ENCODE peak calls at places on chromosomes 13 and 19, in five cellular contexts. B is body of pancreas, X is transverse colon, Y is IMR-90, F is ovary. M is an unnamed sample. For H3K4me1, the result is how much of the 10 kb centered on the place peaks cover.

GRCh38 chr13:82900453-82900852 is 981.8 kb downstream of the SLITRK1 start:
- DNase-seq in Y (no peak), B (no peak), F (no peak), X (no peak), M (no peak)

GRCh38 chr13:20182231-20182846 is 10.4 kb downstream of the GJB2 start:
- DNase-seq in Y (peak), X (no peak), B (peak), F (no peak), M (no peak)

GRCh38 chr13:80924596-80924995 is 583.7 kb upstream of the SPRY2 start:
- DNase-seq in F (no peak), X (no peak), B (no peak), Y (no peak), M (no peak)

GRCh38 chr19:38701455-38702063 is 42.7 kb downstream of the CAPN12 start:
- DNase-seq in F (no peak), X (peak), Y (peak), B (no peak), M (no peak)

GRCh38 chr19:10706990-10707389 is 5.8 kb downstream of the QTRT1 start:
- DNase-seq in X (no peak), F (no peak), Y (peak), B (no peak), M (no peak)

GRCh38 chr13:30114586-30115256 is 192.6 kb downstream of the KATNAL1 start:
- DNase-seq in Y (peak), X (peak), F (peak), B (peak), M (peak)

GRCh38 chr19:6452899-6453298 is 6.7 kb downstream of the SLC25A23 start:
- DNase-seq in B (no peak), X (no peak), F (no peak), Y (no peak), M (no peak)

GRCh38 chr19:33216198-33216830 is 9.3 kb downstream of the SLC7A10 start:
- DNase-seq in B (no peak), Y (no peak), X (no peak), F (no peak), M (no peak)

GRCh38 chr13:79108914-79109643 is 297.0 kb downstream of the RBM26 start:
- DNase-seq in Y (no peak), F (no peak), X (no peak), B (no peak), M (no peak)

GRCh38 chr13:33639640-33640080 is 178.3 kb upstream of the RFC3 start:
- DNase-seq in X (no peak), F (no peak), Y (no peak), B (no peak), M (no peak)

GRCh38 chr13:113141591-113141950 is 16.9 kb upstream of the PROZ start:
- DNase-seq in X (no peak), Y (no peak), B (no peak), F (no peak), M (no peak)

GRCh38 chr13:98761126-98761978 is 8.9 kb upstream of the SLC15A1 start:
- DNase-seq in X (no peak), Y (peak), B (no peak), F (no peak), M (no peak)

GRCh38 chr13:50396001-50396400 is 380.8 kb downstream of the KCNRG start:
- DNase-seq in B (no peak), X (no peak), F (no peak), Y (no peak), M (no peak)

GRCh38 chr19:27765912-27766725 is 1446.8 kb downstream of the UQCRFS1 start:
- DNase-seq in B (no peak), F (no peak), X (no peak), Y (no peak), M (no peak)

GRCh38 chr13:50593228-50593627 is 250.3 kb downstream of the DLEU7 start:
- DNase-seq in X (no peak), B (no peak), F (no peak), Y (no peak), M (no peak)

GRCh38 chr13:113116871-113117271 is 5.7 kb upstream of the F10 start:
- DNase-seq in X (no peak), Y (no peak), B (no peak), F (no peak), M (peak)

GRCh38 chr13:99028890-99029289 is 51.0 kb upstream of the DOCK9 start:
- DNase-seq in F (no peak), Y (no peak), B (no peak), X (no peak), M (no peak)

DNA sequence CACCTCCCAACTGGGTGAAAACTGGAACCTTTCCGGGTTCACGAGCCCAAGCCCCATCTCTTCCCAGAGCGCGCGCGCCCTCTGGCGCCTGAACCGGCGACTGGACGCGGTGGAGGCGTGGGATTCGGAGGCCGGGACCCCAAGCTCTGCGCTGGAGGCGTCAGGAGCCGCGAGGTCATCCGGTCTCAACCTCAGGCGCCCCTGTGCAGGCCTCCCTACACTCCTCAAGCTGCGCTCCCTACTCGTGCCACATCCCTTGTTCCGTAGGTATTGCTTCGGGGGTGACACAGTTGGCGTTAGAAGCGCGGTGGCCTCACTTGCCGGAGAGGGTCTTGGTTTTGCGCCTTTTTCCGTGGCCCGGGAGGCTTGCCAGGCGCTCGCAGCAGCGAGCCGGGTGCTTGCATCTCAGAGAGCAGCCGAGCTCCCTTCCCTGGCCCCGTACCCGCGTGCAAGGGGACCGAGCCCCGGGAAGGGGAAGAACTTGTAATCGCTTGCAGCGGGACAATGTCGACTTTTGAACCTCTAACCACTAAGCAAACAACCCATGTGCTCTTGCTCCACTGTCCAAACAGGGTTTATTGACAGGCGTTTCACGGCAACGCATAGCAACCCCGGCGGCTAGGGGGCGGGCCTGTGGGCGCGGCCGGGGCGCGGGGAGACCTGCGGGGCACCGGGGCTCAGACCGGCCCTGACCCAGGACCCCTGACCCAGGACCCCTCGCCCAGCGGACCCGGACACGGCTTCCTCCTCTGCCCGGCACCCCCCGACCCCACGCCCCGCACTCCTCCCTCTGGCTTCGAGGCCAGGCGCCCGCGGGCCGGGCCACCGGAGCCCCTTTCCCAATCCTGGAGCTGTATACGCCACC is 8.5 kb downstream of the CDX2 start:
- DNase-seq in B (peak), X (peak), Y (no peak), F (no peak), M (no peak)
- TF ChIP-seq CTCF in B (peak), X (peak), Y (peak), F (no peak), M (peak)

GRCh38 chr19:9535934-9536333 is 2.5 kb downstream of the ZNF426 start:
- DNase-seq in B (no peak), X (no peak), F (no peak), Y (no peak), M (no peak)
- H3K4me1 ChIP-seq in B (under half), X (under half), F (under half), Y (under half), M (under half)

GRCh38 chr19:41431426-41432386 is 4.5 kb upstream of the B3GNT8 start:
- DNase-seq in X (no peak), Y (peak), B (no peak), F (no peak), M (peak)
- TF ChIP-seq POLR2A in X (no peak), Y (no peak), B (no peak), F (no peak), M (no peak)

GRCh38 chr19:56727731-56728130 is 56.2 kb upstream of the ZNF835 start:
- DNase-seq in B (no peak), Y (no peak), F (no peak), X (no peak), M (no peak)

GRCh38 chr19:56720281-56720680 is 48.7 kb upstream of the ZNF835 start:
- DNase-seq in X (no peak), B (no peak), Y (no peak), F (peak), M (no peak)

GRCh38 chr19:56721714-56722113 is 50.2 kb upstream of the ZNF835 start:
- DNase-seq in B (no peak), X (no peak), Y (no peak), F (no peak), M (no peak)

DNA sequence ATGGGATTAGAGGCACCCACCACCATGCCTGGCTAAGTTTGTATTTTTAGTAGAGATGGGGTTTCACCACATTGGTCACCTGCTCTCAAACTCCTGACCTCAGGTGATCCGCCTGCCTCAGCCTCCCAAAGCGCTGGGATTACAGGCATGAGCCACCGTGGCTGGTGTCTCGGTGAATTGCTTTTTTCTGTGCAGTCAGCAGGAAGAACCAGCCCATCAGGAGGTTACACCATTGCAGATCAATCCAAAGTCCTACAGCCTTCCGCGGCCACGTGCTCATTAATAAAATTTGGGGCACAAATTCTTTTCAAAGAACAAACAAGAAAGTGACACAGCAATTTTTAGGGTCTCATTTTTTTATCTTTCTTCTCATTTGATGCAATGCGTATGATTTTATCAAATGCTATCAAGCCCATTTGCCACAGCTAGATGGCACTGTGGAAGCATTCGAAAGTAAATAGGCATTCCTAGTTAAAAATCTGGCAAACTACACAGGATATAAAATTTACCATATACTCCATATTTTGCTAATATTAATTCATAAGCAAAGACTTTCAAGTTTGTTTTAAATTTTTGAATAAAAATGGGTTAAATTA is 54.4 kb upstream of the ZNF835 start:
- DNase-seq in X (no peak), Y (no peak), F (no peak), B (no peak), M (no peak)
- TF ChIP-seq CTCF in X (no peak), Y (peak), F (peak), B (peak), M (no peak)

GRCh38 chr19:4974855-4975469 is 6.0 kb downstream of the KDM4B start:
- DNase-seq in F (no peak), B (no peak), Y (no peak), X (no peak), M (no peak)

GRCh38 chr19:4971424-4971793 is 2.5 kb downstream of the KDM4B start:
- DNase-seq in F (peak), Y (no peak), X (peak), B (no peak), M (peak)

GRCh38 chr19:4970558-4971423 is 1.9 kb downstream of the KDM4B start:
- DNase-seq in B (peak), Y (no peak), F (peak), X (peak), M (peak)

GRCh38 chr19:4971816-4972495 is 3.0 kb downstream of the KDM4B start:
- DNase-seq in B (no peak), F (peak), X (no peak), Y (no peak), M (no peak)

GRCh38 chr19:4972509-4973230 is 3.8 kb downstream of the KDM4B start:
- DNase-seq in F (no peak), Y (peak), B (no peak), X (no peak), M (no peak)
- H3K4me1 ChIP-seq in F (under half), Y (under half), B (half or more), X (half or more), M (half or more)

GRCh38 chr13:110713981-110714797 is 689 bp downstream of the ING1 start:
- DNase-seq in B (peak), X (peak), Y (peak), F (peak), M (peak)
- TF ChIP-seq POLR2A in B (no peak), X (no peak), Y (no peak), F (peak), M (no peak)

DNA sequence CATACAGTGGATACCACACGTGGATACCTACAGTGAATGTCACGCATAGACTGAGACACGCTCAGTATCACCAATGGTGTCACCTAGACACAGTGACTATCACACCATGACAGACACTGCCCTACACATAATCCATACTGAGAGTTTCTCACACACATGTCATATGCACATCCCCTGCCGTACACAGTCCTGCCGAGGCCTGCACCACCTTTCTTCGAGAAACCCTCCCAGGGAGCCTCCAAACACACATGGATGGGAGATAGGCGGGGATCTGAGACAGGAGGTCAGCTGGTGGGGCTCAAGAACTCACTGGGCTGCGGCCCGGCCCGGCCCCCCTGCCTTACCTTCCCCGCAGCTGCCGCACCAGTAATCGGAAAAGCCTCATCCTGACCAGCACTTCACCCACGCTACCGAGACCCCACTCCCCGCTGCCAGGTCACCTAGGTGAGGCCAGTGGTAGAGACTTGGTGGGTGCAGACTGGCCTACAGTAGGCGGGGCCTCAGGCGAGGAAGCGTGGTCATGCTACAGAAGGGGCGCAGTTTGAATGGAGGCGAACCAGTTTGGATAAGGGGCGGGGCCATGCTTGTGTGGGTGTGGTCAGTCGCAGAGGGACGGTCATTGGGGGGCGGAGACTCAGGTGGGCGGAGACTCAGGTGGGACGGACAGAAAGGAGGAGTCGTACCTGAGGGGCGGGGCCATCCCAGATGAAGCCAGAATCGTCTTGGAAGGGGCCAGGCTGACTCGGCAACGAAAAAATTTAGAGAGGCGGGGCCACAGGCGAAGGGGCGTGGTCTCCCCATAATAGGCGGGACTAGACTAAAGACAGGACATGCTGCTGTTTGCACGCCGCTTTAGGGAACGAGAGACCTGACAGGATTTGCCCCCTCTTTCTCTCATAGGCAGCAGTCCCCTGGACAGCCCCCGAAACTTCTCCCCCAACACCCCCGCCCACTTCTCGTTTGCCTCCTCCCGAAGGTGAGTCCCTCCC is 2.1 kb downstream of the MAST1 start:
- DNase-seq in B (peak), F (peak), Y (peak), X (peak), M (peak)
- TF ChIP-seq CTCF in B (no peak), F (no peak), Y (no peak), X (no peak), M (no peak)

M was measured in gastrocnemius medialis.